ENCODE peak calls at places on chromosomes 11 and 22, in six cellular contexts. D, N, T, E, I and S are unnamed samples.

GRCh38 chr11:20357150-20357549 is 6.4 kb upstream of the HTATIP2 start:
- DNase-seq in D (no peak), N (no peak), T (no peak), E (no peak), I (no peak), S (no peak)

GRCh38 chr11:34300571-34301295 is 57.1 kb downstream of the ABTB2 start:
- DNase-seq in D (no peak), N (no peak), T (no peak), E (no peak), I (no peak), S (no peak)

GRCh38 chr11:34787899-34788298 is 128.3 kb downstream of the APIP start:
- DNase-seq in D (no peak), N (no peak), T (no peak), E (no peak), I (no peak), S (no peak)

GRCh38 chr11:67351275-67352005 is 1.9 kb downstream of the POLD4 start:
- DNase-seq in D (peak), N (peak), T (no peak), E (peak), I (no peak), S (peak)

GRCh38 chr22:27420817-27421361 is 380.7 kb downstream of the MN1 start:
- DNase-seq in D (peak), N (no peak), T (no peak), E (peak), I (no peak), S (no peak)

GRCh38 chr22:41289681-41290080 is 3.7 kb upstream of the RANGAP1 start:
- DNase-seq in D (no peak), N (no peak), T (no peak), E (no peak), I (no peak), S (no peak)

GRCh38 chr22:21980547-21980946 is 2.0 kb downstream of the TOP3B start:
- DNase-seq in D (no peak), N (no peak), T (no peak), E (no peak), I (no peak), S (no peak)

GRCh38 chr11:57798905-57799559 is 37.4 kb downstream of the CTNND1 start:
- DNase-seq in D (peak), N (no peak), T (no peak), E (peak), I (no peak), S (no peak)

GRCh38 chr11:88305430-88305829 is 32.1 kb downstream of the CTSC start:
- DNase-seq in D (no peak), N (no peak), T (no peak), E (no peak), I (no peak), S (no peak)

GRCh38 chr11:108871152-108871551 is 206.3 kb downstream of the DDX10 start:
- DNase-seq in D (peak), N (no peak), T (peak), E (peak), I (no peak), S (no peak)

GRCh38 chr11:45179686-45180085 is 33.2 kb downstream of the PRDM11 start:
- DNase-seq in D (no peak), N (no peak), T (no peak), E (no peak), I (no peak), S (no peak)

GRCh38 chr11:36150986-36151385 is 138.2 kb downstream of the COMMD9 start:
- DNase-seq in D (no peak), N (no peak), T (no peak), E (peak), I (no peak), S (no peak)

GRCh38 chr11:58024601-58025091 is 965 bp downstream of the OR9Q1 start:
- DNase-seq in D (no peak), N (no peak), T (no peak), E (peak), I (no peak), S (no peak)

GRCh38 chr11:72750086-72750485 is 2.1 kb downstream of the ARAP1 start:
- DNase-seq in D (no peak), N (no peak), T (no peak), E (no peak), I (peak), S (no peak)

GRCh38 chr11:76802151-76802550 is 19.0 kb downstream of the TSKU start:
- DNase-seq in D (no peak), N (no peak), T (no peak), E (no peak), I (no peak), S (no peak)

GRCh38 chr11:125593113-125593761 is 585 bp downstream of the STT3A start:
- DNase-seq in D (no peak), N (no peak), T (no peak), E (peak), I (no peak), S (no peak)

GRCh38 chr11:47499160-47499559 is 50.2 kb upstream of the RAPSN start:
- DNase-seq in D (no peak), N (no peak), T (no peak), E (no peak), I (no peak), S (no peak)

GRCh38 chr11:131690776-131691557 is 320.6 kb downstream of the NTM start:
- DNase-seq in D (no peak), N (no peak), T (no peak), E (no peak), I (no peak), S (no peak)

GRCh38 chr11:705646-706438 is at the start of gene EPS8L2:
- DNase-seq in D (peak), N (no peak), T (no peak), E (no peak), I (no peak), S (no peak)

GRCh38 chr22:26414347-26414746 is 14.7 kb upstream of the ASPHD2 start:
- DNase-seq in D (no peak), N (no peak), T (no peak), E (no peak), I (no peak), S (no peak)

GRCh38 chr11:35588627-35589026 is 29.6 kb upstream of the FJX1 start:
- DNase-seq in D (no peak), N (no peak), T (no peak), E (peak), I (no peak), S (no peak)

GRCh38 chr11:74018331-74019005 is 9.6 kb upstream of the UCP3 start:
- DNase-seq in D (peak), N (no peak), T (no peak), E (peak), I (peak), S (no peak)

GRCh38 chr11:122025757-122026156 is 90.3 kb downstream of the BLID start:
- DNase-seq in D (no peak), N (no peak), T (no peak), E (no peak), I (no peak), S (no peak)

GRCh38 chr22:40187389-40187788 is 9.7 kb downstream of the TNRC6B start:
- DNase-seq in D (no peak), N (no peak), T (no peak), E (no peak), I (no peak), S (no peak)

GRCh38 chr11:93348931-93349330 is 18.4 kb downstream of the DEUP1 start:
- DNase-seq in D (no peak), N (no peak), T (no peak), E (no peak), I (no peak), S (no peak)

GRCh38 chr11:67022961-67023956 is at the start of gene SYT12:
- DNase-seq in D (peak), N (no peak), T (no peak), E (no peak), I (no peak), S (no peak)

GRCh38 chr22:27299181-27300085 is 502.1 kb downstream of the MN1 start:
- DNase-seq in D (no peak), N (no peak), T (no peak), E (peak), I (no peak), S (no peak)

GRCh38 chr11:117903505-117904382 is 25.5 kb downstream of the TMPRSS13 start:
- DNase-seq in D (no peak), N (no peak), T (no peak), E (no peak), I (no peak), S (no peak)

GRCh38 chr11:84501750-84502149 is 1125.4 kb downstream of the DLG2 start:
- DNase-seq in D (no peak), N (no peak), T (no peak), E (no peak), I (no peak), S (no peak)

GRCh38 chr11:74278721-74279148 is 32.7 kb downstream of the P4HA3 start:
- DNase-seq in D (no peak), N (no peak), T (no peak), E (peak), I (no peak), S (no peak)

GRCh38 chr11:5153574-5154431 is 754 bp downstream of the OR52A1 start:
- DNase-seq in D (no peak), N (no peak), T (no peak), E (no peak), I (no peak), S (no peak)

GRCh38 chr11:35083181-35084061 is 55.5 kb upstream of the CD44 start:
- DNase-seq in D (no peak), N (peak), T (no peak), E (peak), I (peak), S (peak)

GRCh38 chr11:113446938-113447337 is 28.3 kb downstream of the DRD2 start:
- DNase-seq in D (no peak), N (no peak), T (no peak), E (no peak), I (no peak), S (no peak)

GRCh38 chr22:39152511-39153219 is at the start of gene CBX7:
- DNase-seq in D (peak), N (peak), T (peak), E (peak), I (peak), S (peak)

GRCh38 chr11:63666874-63667273 is 4.3 kb downstream of the ATL3 start:
- DNase-seq in D (no peak), N (no peak), T (no peak), E (no peak), I (no peak), S (no peak)

GRCh38 chr11:111735262-111736116 is 30.7 kb downstream of the PPP2R1B start:
- DNase-seq in D (no peak), N (no peak), T (no peak), E (peak), I (peak), S (no peak)

GRCh38 chr11:36253238-36253637 is 36.0 kb downstream of the COMMD9 start:
- DNase-seq in D (no peak), N (no peak), T (no peak), E (no peak), I (peak), S (no peak)